ENCODE peak calls at places on chromosomes 12 and 14, in nine cellular contexts. One of them, this sample, is unnamed.

GRCh38 chr12:105110851-105111250 is 3.3 kb downstream of the WASHC4 start:
- DNase-seq in Peyer's patch: no peak
- DNase-seq in SK-N-SH: no peak
- DNase-seq in lung: no peak
- DNase-seq in heart left ventricle: no peak
- DNase-seq in thoracic aorta: no peak
- DNase-seq in PC-9: no peak
- DNase-seq in HepG2: no peak
- DNase-seq in breast epithelium: no peak
- DNase-seq in this sample: no peak

GRCh38 chr14:85165091-85165490 is 364.9 kb upstream of the FLRT2 start:
- DNase-seq in Peyer's patch: no peak
- DNase-seq in SK-N-SH: no peak
- DNase-seq in lung: no peak
- DNase-seq in heart left ventricle: peak; percentile 20
- DNase-seq in thoracic aorta: no peak
- DNase-seq in PC-9: peak; percentile 2
- DNase-seq in HepG2: no peak
- DNase-seq in breast epithelium: no peak
- DNase-seq in this sample: no peak

GRCh38 chr14:92465353-92466067 is 48.1 kb upstream of the RIN3 start:
- DNase-seq in Peyer's patch: no peak
- DNase-seq in SK-N-SH: no peak
- DNase-seq in lung: no peak
- DNase-seq in heart left ventricle: no peak
- DNase-seq in thoracic aorta: no peak
- DNase-seq in PC-9: no peak
- DNase-seq in HepG2: no peak
- DNase-seq in breast epithelium: no peak
- DNase-seq in this sample: no peak

GRCh38 chr14:69303086-69303485 is 43.1 kb downstream of the GALNT16 start:
- DNase-seq in Peyer's patch: no peak
- DNase-seq in SK-N-SH: no peak
- DNase-seq in lung: no peak
- DNase-seq in heart left ventricle: no peak
- DNase-seq in thoracic aorta: no peak
- DNase-seq in PC-9: no peak
- DNase-seq in HepG2: no peak
- DNase-seq in breast epithelium: no peak
- DNase-seq in this sample: no peak

GRCh38 chr12:61302282-61302681 is 957.9 kb upstream of the USP15 start:
- DNase-seq in Peyer's patch: no peak
- DNase-seq in SK-N-SH: no peak
- DNase-seq in lung: no peak
- DNase-seq in heart left ventricle: no peak
- DNase-seq in thoracic aorta: no peak
- DNase-seq in PC-9: no peak
- DNase-seq in HepG2: no peak
- DNase-seq in breast epithelium: no peak
- DNase-seq in this sample: no peak

GRCh38 chr14:52110441-52111086 is 41.7 kb upstream of the NID2 start:
- DNase-seq in Peyer's patch: no peak
- DNase-seq in SK-N-SH: no peak
- DNase-seq in lung: no peak
- DNase-seq in heart left ventricle: no peak
- DNase-seq in thoracic aorta: no peak
- DNase-seq in PC-9: no peak
- DNase-seq in HepG2: no peak
- DNase-seq in breast epithelium: no peak
- DNase-seq in this sample: no peak

GRCh38 chr14:55025948-55026347 is 951 bp downstream of the WDHD1 start:
- DNase-seq in Peyer's patch: no peak
- DNase-seq in SK-N-SH: no peak
- DNase-seq in lung: no peak
- DNase-seq in heart left ventricle: no peak
- DNase-seq in thoracic aorta: no peak
- DNase-seq in PC-9: no peak
- DNase-seq in HepG2: no peak
- DNase-seq in breast epithelium: no peak
- DNase-seq in this sample: no peak

GRCh38 chr14:61461808-61462275 is 140.5 kb downstream of the PRKCH start:
- DNase-seq in Peyer's patch: no peak
- DNase-seq in SK-N-SH: peak; percentile 44
- DNase-seq in lung: no peak
- DNase-seq in heart left ventricle: no peak
- DNase-seq in thoracic aorta: no peak
- DNase-seq in PC-9: peak; percentile 48
- DNase-seq in HepG2: peak; percentile 68
- DNase-seq in breast epithelium: no peak
- DNase-seq in this sample: peak; percentile 63

DNA sequence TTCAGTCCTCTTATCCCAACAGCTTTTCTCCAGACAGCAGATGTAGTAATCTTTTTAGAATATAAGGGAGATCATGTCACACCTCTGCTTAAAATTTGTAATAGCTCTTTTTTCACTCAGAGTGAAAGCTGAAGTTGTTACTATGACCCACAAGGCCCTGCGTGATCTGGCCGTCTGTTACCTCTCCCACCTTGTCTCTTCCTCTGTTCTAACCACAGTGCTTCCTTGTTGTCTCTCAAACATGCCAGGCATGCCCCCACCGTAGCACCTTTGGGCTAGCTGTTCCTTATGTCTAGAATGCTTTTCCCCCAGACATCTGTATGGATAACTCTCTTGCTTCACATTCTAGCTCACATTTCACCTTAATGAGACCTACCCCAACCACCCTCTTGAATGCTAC is 6.5 kb downstream of the NECAP1 start:
- DNase-seq in Peyer's patch: no peak
- DNase-seq in SK-N-SH: no peak
- DNase-seq in lung: no peak
- DNase-seq in heart left ventricle: no peak
- DNase-seq in thoracic aorta: no peak
- DNase-seq in PC-9: no peak
- DNase-seq in HepG2: no peak
- DNase-seq in breast epithelium: no peak
- DNase-seq in this sample: no peak
- H3K4me1 ChIP-seq in Peyer's patch: peaks cover 12% of the 10 kb centered on the region
- H3K4me1 ChIP-seq in SK-N-SH: peaks cover 4% of the 10 kb centered on the region
- H3K4me1 ChIP-seq in lung: peaks cover 4% of the 10 kb centered on the region
- H3K4me1 ChIP-seq in heart left ventricle: no peaks in the 10 kb centered on the region
- H3K4me1 ChIP-seq in thoracic aorta: peaks cover 9% of the 10 kb centered on the region
- H3K4me1 ChIP-seq in PC-9: peaks cover under 1% of the 10 kb centered on the region
- H3K4me1 ChIP-seq in HepG2: peaks cover 10% of the 10 kb centered on the region
- H3K4me1 ChIP-seq in breast epithelium: peaks cover 4% of the 10 kb centered on the region
- H3K4me1 ChIP-seq in this sample: no peaks in the 10 kb centered on the region

DNA sequence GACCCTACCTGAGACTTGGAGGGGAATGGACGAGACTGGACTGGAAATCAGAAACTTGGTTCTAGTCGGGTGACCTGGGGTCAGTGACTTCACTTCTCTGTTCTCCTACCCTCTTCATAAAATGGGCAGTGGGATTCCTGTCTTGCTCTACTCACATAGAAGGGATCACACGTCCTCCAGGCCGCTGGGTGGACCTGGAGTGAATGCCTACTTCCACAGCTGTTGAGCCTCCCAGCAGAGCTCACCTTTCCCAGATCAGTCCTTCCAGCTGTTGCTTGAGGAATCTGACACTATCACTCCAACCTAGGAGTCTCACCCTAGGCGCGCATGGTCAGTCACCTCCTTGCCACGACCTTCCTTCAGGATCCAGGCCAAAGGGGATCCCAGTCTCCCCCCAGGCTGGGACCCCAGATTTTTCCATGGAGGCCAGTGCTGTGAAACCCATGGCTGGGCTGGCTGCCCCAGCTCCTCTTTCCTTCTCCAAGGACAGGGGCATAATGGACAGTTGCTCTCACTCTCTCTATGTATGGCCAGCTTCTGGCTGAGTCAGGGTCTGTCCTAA is 641 bp downstream of the ACVRL1 start:
- DNase-seq in Peyer's patch: no peak
- DNase-seq in SK-N-SH: no peak
- DNase-seq in lung: no peak
- DNase-seq in heart left ventricle: no peak
- DNase-seq in thoracic aorta: no peak
- DNase-seq in PC-9: no peak
- DNase-seq in HepG2: no peak
- DNase-seq in breast epithelium: no peak
- DNase-seq in this sample: peak; percentile 19
- H3K4me3 ChIP-seq in Peyer's patch: peak overlapping the region; percentile 35
- H3K4me3 ChIP-seq in SK-N-SH: no peak overlapping the region
- H3K4me3 ChIP-seq in lung: peak overlapping the region; percentile 61
- H3K4me3 ChIP-seq in heart left ventricle: peak overlapping the region; percentile 83
- H3K4me3 ChIP-seq in thoracic aorta: peak overlapping the region; percentile 75
- H3K4me3 ChIP-seq in PC-9: no peak overlapping the region
- H3K4me3 ChIP-seq in HepG2: no peak overlapping the region
- H3K4me3 ChIP-seq in breast epithelium: peak overlapping the region; percentile 91
- H3K4me3 ChIP-seq in this sample: no peak overlapping the region

GRCh38 chr12:13940466-13940865 is 40.9 kb downstream of the GRIN2B start:
- DNase-seq in Peyer's patch: no peak
- DNase-seq in SK-N-SH: no peak
- DNase-seq in lung: no peak
- DNase-seq in heart left ventricle: no peak
- DNase-seq in thoracic aorta: no peak
- DNase-seq in PC-9: no peak
- DNase-seq in HepG2: no peak
- DNase-seq in breast epithelium: no peak
- DNase-seq in this sample: no peak

GRCh38 chr12:13942826-13943225 is 38.6 kb downstream of the GRIN2B start:
- DNase-seq in Peyer's patch: no peak
- DNase-seq in SK-N-SH: no peak
- DNase-seq in lung: no peak
- DNase-seq in heart left ventricle: no peak
- DNase-seq in thoracic aorta: no peak
- DNase-seq in PC-9: no peak
- DNase-seq in HepG2: no peak
- DNase-seq in breast epithelium: no peak
- DNase-seq in this sample: peak; percentile 47

GRCh38 chr12:13945236-13945635 is 36.2 kb downstream of the GRIN2B start:
- DNase-seq in Peyer's patch: no peak
- DNase-seq in SK-N-SH: no peak
- DNase-seq in lung: no peak
- DNase-seq in heart left ventricle: no peak
- DNase-seq in thoracic aorta: no peak
- DNase-seq in PC-9: no peak
- DNase-seq in HepG2: no peak
- DNase-seq in breast epithelium: no peak
- DNase-seq in this sample: no peak

GRCh38 chr12:13937735-13938134 is 43.7 kb downstream of the GRIN2B start:
- DNase-seq in Peyer's patch: no peak
- DNase-seq in SK-N-SH: no peak
- DNase-seq in lung: no peak
- DNase-seq in heart left ventricle: no peak
- DNase-seq in thoracic aorta: no peak
- DNase-seq in PC-9: no peak
- DNase-seq in HepG2: no peak
- DNase-seq in breast epithelium: no peak
- DNase-seq in this sample: no peak

DNA sequence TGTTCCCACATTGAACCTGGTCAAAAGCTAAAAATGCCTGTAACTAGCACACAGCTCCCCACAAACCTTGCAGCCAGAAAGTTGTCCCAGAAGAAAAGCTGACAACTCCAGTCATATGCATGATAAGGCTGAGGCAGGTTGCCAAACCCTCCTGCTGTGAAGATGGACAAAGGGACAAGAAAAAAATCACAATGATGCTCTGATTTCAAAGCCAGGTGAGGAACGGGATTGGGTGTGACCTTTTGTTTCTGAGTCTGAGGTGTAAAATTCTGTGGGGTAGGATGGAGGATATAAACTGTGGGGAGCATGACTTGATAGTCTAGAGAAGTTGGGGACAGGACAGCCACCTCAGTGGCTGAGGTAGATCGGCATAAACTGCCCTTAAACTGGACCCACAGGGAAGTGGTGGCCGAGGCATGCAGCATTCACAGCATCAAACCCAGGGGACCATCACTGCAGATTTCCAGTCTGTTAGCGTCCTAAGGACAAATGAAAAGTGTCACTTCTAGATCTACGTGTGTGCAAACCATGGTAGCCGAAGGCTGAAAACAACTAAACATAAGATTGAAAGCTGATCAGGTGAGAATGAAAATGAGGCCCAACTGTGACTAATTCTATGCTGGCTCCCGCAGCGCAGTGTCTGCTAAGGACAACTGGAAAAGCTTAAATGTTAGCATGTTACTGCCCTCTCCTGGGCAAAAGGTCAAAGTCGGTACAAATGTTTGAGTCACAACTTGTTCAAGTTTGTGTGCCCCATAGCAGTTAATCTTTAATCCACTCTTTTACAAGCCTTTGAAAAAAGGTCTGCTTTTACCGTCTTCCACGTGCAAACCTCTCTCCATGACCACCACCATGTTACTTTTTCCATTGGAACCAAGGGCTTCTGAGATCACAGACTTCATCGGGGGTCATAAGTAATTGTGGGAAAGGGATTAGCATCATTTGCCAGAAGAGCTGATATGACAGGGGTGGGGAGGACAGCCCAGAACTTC is 39.8 kb downstream of the GRIN2B start:
- DNase-seq in Peyer's patch: peak; percentile 54
- DNase-seq in SK-N-SH: peak; percentile 12
- DNase-seq in lung: peak; percentile 52
- DNase-seq in heart left ventricle: peak; percentile 15
- DNase-seq in thoracic aorta: no peak
- DNase-seq in PC-9: peak; percentile 53
- DNase-seq in HepG2: peak; percentile 76
- DNase-seq in breast epithelium: no peak
- DNase-seq in this sample: peak; percentile 90
- TF ChIP-seq CTCF in Peyer's patch: peak; percentile 79
- TF ChIP-seq CTCF in SK-N-SH: peak; percentile 60
- TF ChIP-seq CTCF in lung: no peak
- TF ChIP-seq CTCF in heart left ventricle: peak; percentile 51
- TF ChIP-seq CTCF in thoracic aorta: no peak
- TF ChIP-seq CTCF in PC-9: peak; percentile 61
- TF ChIP-seq CTCF in HepG2: peak; percentile 82
- TF ChIP-seq CTCF in breast epithelium: no peak
- TF ChIP-seq CTCF in this sample: peak; percentile 65

GRCh38 chr14:64193821-64194220 is 100.3 kb downstream of the ESR2 start:
- DNase-seq in Peyer's patch: no peak
- DNase-seq in SK-N-SH: no peak
- DNase-seq in lung: no peak
- DNase-seq in heart left ventricle: no peak
- DNase-seq in thoracic aorta: no peak
- DNase-seq in PC-9: no peak
- DNase-seq in HepG2: peak; percentile 5
- DNase-seq in breast epithelium: no peak
- DNase-seq in this sample: no peak

GRCh38 chr14:64196668-64197411 is 97.3 kb downstream of the ESR2 start:
- DNase-seq in Peyer's patch: no peak
- DNase-seq in SK-N-SH: peak; percentile 79
- DNase-seq in lung: peak; percentile 62
- DNase-seq in heart left ventricle: peak; percentile 56
- DNase-seq in thoracic aorta: no peak
- DNase-seq in PC-9: no peak
- DNase-seq in HepG2: no peak
- DNase-seq in breast epithelium: no peak
- DNase-seq in this sample: no peak

GRCh38 chr14:64195194-64195593 is 99.0 kb downstream of the ESR2 start:
- DNase-seq in Peyer's patch: no peak
- DNase-seq in SK-N-SH: no peak
- DNase-seq in lung: no peak
- DNase-seq in heart left ventricle: no peak
- DNase-seq in thoracic aorta: no peak
- DNase-seq in PC-9: no peak
- DNase-seq in HepG2: no peak
- DNase-seq in breast epithelium: no peak
- DNase-seq in this sample: no peak

GRCh38 chr14:64196026-64196425 is 98.1 kb downstream of the ESR2 start:
- DNase-seq in Peyer's patch: no peak
- DNase-seq in SK-N-SH: no peak
- DNase-seq in lung: no peak
- DNase-seq in heart left ventricle: no peak
- DNase-seq in thoracic aorta: no peak
- DNase-seq in PC-9: no peak
- DNase-seq in HepG2: no peak
- DNase-seq in breast epithelium: no peak
- DNase-seq in this sample: no peak

GRCh38 chr14:64194404-64194803 is 99.8 kb downstream of the ESR2 start:
- DNase-seq in Peyer's patch: no peak
- DNase-seq in SK-N-SH: no peak
- DNase-seq in lung: no peak
- DNase-seq in heart left ventricle: no peak
- DNase-seq in thoracic aorta: no peak
- DNase-seq in PC-9: no peak
- DNase-seq in HepG2: peak; percentile 6
- DNase-seq in breast epithelium: no peak
- DNase-seq in this sample: no peak
- H3K4me1 ChIP-seq in Peyer's patch: no peaks in the 10 kb centered on the region
- H3K4me1 ChIP-seq in SK-N-SH: peaks cover 14% of the 10 kb centered on the region
- H3K4me1 ChIP-seq in lung: peaks cover 12% of the 10 kb centered on the region
- H3K4me1 ChIP-seq in heart left ventricle: no peaks in the 10 kb centered on the region
- H3K4me1 ChIP-seq in thoracic aorta: peaks cover 8% of the 10 kb centered on the region
- H3K4me1 ChIP-seq in PC-9: peaks cover 13% of the 10 kb centered on the region
- H3K4me1 ChIP-seq in HepG2: peaks cover 13% of the 10 kb centered on the region
- H3K4me1 ChIP-seq in breast epithelium: no peaks in the 10 kb centered on the region
- H3K4me1 ChIP-seq in this sample: peaks cover 24% of the 10 kb centered on the region